ENCODE peak calls at places on chromosomes 11 and 22, in ten cellular contexts. U is GM13977, A is cardiac fibroblast, N is nephron progenitor cell, K is Peyer's patch, G is WTC11, O is adrenal gland, X is GM20000, P is vagina, W is lower leg skin. L is an unnamed sample.

GRCh38 chr11:18749681-18750319 is 23.8 kb upstream of the IGSF22 start:
- DNase-seq in U (no peak), K (no peak), N (no peak), W (peak), P (no peak), O (peak), A (peak), X (no peak), G (peak), L (no peak)

GRCh38 chr11:31303644-31304043 is 65.9 kb downstream of the DCDC1 start:
- DNase-seq in K (no peak), N (no peak), W (no peak), U (no peak), O (no peak), P (no peak), A (no peak), X (no peak), G (no peak), L (no peak)

GRCh38 chr11:34492806-34493414 is 20.7 kb downstream of the ELF5 start:
- DNase-seq in N (peak), O (peak), G (peak), X (peak), U (peak), P (no peak), A (peak), K (no peak), W (peak), L (no peak)

GRCh38 chr11:6742260-6742659 is 29.5 kb downstream of the OR2AG2 start:
- DNase-seq in W (no peak), U (no peak), G (no peak), O (no peak), K (no peak), X (no peak), N (no peak), P (no peak), A (no peak), L (no peak)

GRCh38 chr11:112513936-112514716 is 253.5 kb upstream of the PLET1 start:
- DNase-seq in P (no peak), W (no peak), O (no peak), N (no peak), X (no peak), G (no peak), U (no peak), K (no peak), A (no peak), L (no peak)

GRCh38 chr22:39527481-39527961 is 5.0 kb downstream of the RPS19BP1 start:
- DNase-seq in W (no peak), O (peak), U (no peak), P (no peak), G (no peak), X (no peak), K (peak), N (no peak), A (no peak), L (peak)

GRCh38 chr11:87832216-87832615 is 343.0 kb downstream of the RAB38 start:
- DNase-seq in A (no peak), P (no peak), X (no peak), N (no peak), W (no peak), K (no peak), U (no peak), O (no peak), G (no peak), L (no peak)

GRCh38 chr22:30919973-30920372 is 48.6 kb downstream of the MORC2 start:
- DNase-seq in P (no peak), O (no peak), A (no peak), X (no peak), G (no peak), K (no peak), U (no peak), W (no peak), N (no peak), L (no peak)

GRCh38 chr11:57761301-57762234 is at the start of gene CTNND1:
- DNase-seq in W (peak), U (peak), O (peak), K (peak), A (peak), N (peak), G (peak), X (peak), P (peak), L (peak)

GRCh38 chr22:50060441-50061140 is 2.5 kb upstream of the TTLL8 start:
- DNase-seq in A (no peak), U (no peak), G (no peak), P (no peak), X (no peak), K (no peak), W (no peak), O (no peak), N (no peak), L (no peak)

GRCh38 chr11:131811380-131811779 is 441.0 kb downstream of the NTM start:
- DNase-seq in O (no peak), K (no peak), N (no peak), A (no peak), U (no peak), G (no peak), X (no peak), W (no peak), P (no peak), L (no peak)

GRCh38 chr11:93541884-93542752 is 1.1 kb downstream of the SMCO4 start:
- DNase-seq in N (no peak), X (peak), K (peak), A (peak), W (no peak), O (peak), P (no peak), U (peak), G (no peak), L (peak)

GRCh38 chr11:9601041-9601875 is 27.8 kb downstream of the WEE1 start:
- DNase-seq in X (peak), A (peak), P (no peak), G (peak), K (no peak), W (no peak), U (peak), O (no peak), N (no peak), L (peak)

GRCh38 chr11:130124096-130124495 is 35.5 kb upstream of the ST14 start:
- DNase-seq in U (no peak), N (no peak), P (no peak), O (peak), X (no peak), G (no peak), K (no peak), A (peak), W (peak), L (peak)

GRCh38 chr11:2675540-2675939 is 24.3 kb downstream of the KCNQ1OT1 start:
- DNase-seq in A (no peak), U (no peak), X (no peak), K (peak), G (no peak), W (no peak), P (no peak), O (peak), N (no peak), L (no peak)

GRCh38 chr22:25941365-25941960 is 199.5 kb downstream of the MYO18B start:
- DNase-seq in P (no peak), O (no peak), X (no peak), W (no peak), G (no peak), K (no peak), N (no peak), U (no peak), A (no peak), L (no peak)
- TF ChIP-seq CTCF in P (no peak), O (no peak), X (no peak), W (no peak), G (no peak), K (no peak), N (no peak), U (no peak), A (no peak), L (no peak)

GRCh38 chr11:61090521-61090920 is 11.8 kb upstream of the CD5 start:
- DNase-seq in A (no peak), P (no peak), U (no peak), N (no peak), G (no peak), O (no peak), K (no peak), W (no peak), X (no peak), L (no peak)
- TF ChIP-seq CTCF in A (no peak), P (no peak), U (no peak), N (no peak), G (no peak), O (no peak), K (no peak), W (no peak), X (no peak), L (no peak)

GRCh38 chr22:37196539-37197450 is 8.7 kb upstream of the C1QTNF6 start:
- DNase-seq in G (no peak), N (no peak), O (peak), P (no peak), K (peak), A (peak), W (peak), X (no peak), U (no peak), L (peak)
- TF ChIP-seq CTCF in G (no peak), N (no peak), O (peak), P (no peak), K (peak), A (no peak), W (no peak), X (no peak), U (no peak), L (no peak)

GRCh38 chr11:114953039-114953438 is 274.7 kb downstream of the NXPE2 start:
- DNase-seq in X (no peak), K (no peak), G (no peak), O (no peak), N (no peak), W (no peak), U (no peak), A (no peak), P (no peak), L (no peak)
- TF ChIP-seq CTCF in X (no peak), K (no peak), G (no peak), O (no peak), N (peak), W (no peak), U (peak), A (no peak), P (no peak), L (peak)

L was measured in heart left ventricle.